ENCODE peak calls at places on chromosomes 1 and 21, in eight cellular contexts. D, H, F, C, A, I, T and L are unnamed samples.

GRCh38 chr1:183968386-183968785 is 69.1 kb downstream of the COLGALT2 start:
- DNase-seq in D (no peak), H (no peak), I (no peak), A (no peak), C (no peak), F (no peak), T (no peak), L (no peak)

GRCh38 chr1:155960081-155960745 is 18.1 kb downstream of the ARHGEF2 start:
- DNase-seq in H (no peak), F (no peak), T (no peak), C (no peak), I (no peak), D (no peak), A (peak), L (no peak)

GRCh38 chr1:237562247-237562823 is 328.4 kb downstream of the ZP4 start:
- DNase-seq in T (peak), C (no peak), I (no peak), H (no peak), F (peak), A (peak), D (peak), L (peak)

GRCh38 chr1:229199892-229200291 is 71.0 kb upstream of the RAB4A start:
- DNase-seq in H (no peak), C (no peak), I (no peak), F (no peak), T (peak), A (peak), D (no peak), L (no peak)

GRCh38 chr1:25711555-25712298 is 88.3 kb upstream of the SELENON start:
- DNase-seq in D (peak), F (no peak), T (peak), C (no peak), A (no peak), H (no peak), I (peak), L (no peak)

GRCh38 chr21:39803393-39803792 is 58.4 kb downstream of the IGSF5 start:
- DNase-seq in F (no peak), A (no peak), T (no peak), H (no peak), C (no peak), D (no peak), I (no peak), L (no peak)

GRCh38 chr1:199545780-199546179 is 481.7 kb upstream of the NR5A2 start:
- DNase-seq in I (no peak), H (no peak), F (peak), A (peak), D (no peak), C (no peak), T (peak), L (no peak)

GRCh38 chr1:151803164-151803563 is 2.1 kb downstream of the LINGO4 start:
- DNase-seq in A (no peak), C (no peak), F (peak), T (no peak), H (no peak), I (no peak), D (no peak), L (no peak)

GRCh38 chr1:161173711-161174110 is 3.6 kb downstream of the B4GALT3 start:
- DNase-seq in F (no peak), C (no peak), I (no peak), T (no peak), A (no peak), H (no peak), D (no peak), L (no peak)

GRCh38 chr1:172414331-172414730 is 6.2 kb upstream of the C1orf105 start:
- DNase-seq in D (peak), I (no peak), H (no peak), C (no peak), F (no peak), A (peak), T (peak), L (no peak)

GRCh38 chr1:202998836-202999750 is 8.1 kb upstream of the TMEM183A start:
- DNase-seq in F (peak), I (peak), A (peak), D (peak), H (peak), C (peak), T (peak), L (peak)

GRCh38 chr1:27557596-27558340 is 46.2 kb downstream of the AHDC1 start:
- DNase-seq in F (no peak), A (peak), T (no peak), C (no peak), I (no peak), H (no peak), D (no peak), L (no peak)

GRCh38 chr1:174413632-174414031 is 34.1 kb upstream of the GPR52 start:
- DNase-seq in T (peak), C (no peak), D (no peak), H (no peak), I (no peak), A (no peak), F (peak), L (no peak)
- TF ChIP-seq CTCF in T (peak), C (no peak), D (peak), H (no peak), I (no peak), A (no peak), F (peak), L (no peak)

DNA sequence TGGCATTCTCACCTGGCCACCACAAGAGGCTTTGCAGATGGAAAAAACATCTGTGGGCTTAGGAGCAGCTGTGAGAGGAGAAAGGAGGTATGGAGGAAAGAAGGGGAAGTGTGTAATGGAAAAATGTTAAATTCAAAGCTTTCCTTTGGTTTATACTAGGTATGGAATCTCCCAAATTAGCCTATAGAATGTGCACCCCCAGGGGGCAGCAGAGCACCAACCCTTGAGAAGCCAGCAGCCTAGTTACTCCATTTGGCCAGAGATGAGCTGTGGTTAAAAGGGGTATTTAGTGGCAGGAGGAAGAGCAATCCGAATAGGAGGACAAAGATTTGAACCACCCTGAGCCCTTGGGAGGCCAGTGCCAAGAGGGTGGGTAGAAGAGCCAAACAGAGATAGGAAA is 97.5 kb upstream of the CTTNBP2NL start:
- DNase-seq in F (peak), D (peak), C (peak), H (peak), T (peak), I (no peak), A (peak), L (peak)
- TF ChIP-seq CTCF in F (peak), D (peak), C (peak), H (peak), T (peak), I (peak), A (peak), L (peak)

GRCh38 chr1:196933531-196934189 is 9.9 kb upstream of the CFHR2 start:
- DNase-seq in F (peak), T (no peak), H (no peak), D (no peak), C (no peak), I (no peak), A (no peak), L (no peak)
- TF ChIP-seq CTCF in F (no peak), T (no peak), H (no peak), D (no peak), C (no peak), I (no peak), A (no peak), L (no peak)

DNA sequence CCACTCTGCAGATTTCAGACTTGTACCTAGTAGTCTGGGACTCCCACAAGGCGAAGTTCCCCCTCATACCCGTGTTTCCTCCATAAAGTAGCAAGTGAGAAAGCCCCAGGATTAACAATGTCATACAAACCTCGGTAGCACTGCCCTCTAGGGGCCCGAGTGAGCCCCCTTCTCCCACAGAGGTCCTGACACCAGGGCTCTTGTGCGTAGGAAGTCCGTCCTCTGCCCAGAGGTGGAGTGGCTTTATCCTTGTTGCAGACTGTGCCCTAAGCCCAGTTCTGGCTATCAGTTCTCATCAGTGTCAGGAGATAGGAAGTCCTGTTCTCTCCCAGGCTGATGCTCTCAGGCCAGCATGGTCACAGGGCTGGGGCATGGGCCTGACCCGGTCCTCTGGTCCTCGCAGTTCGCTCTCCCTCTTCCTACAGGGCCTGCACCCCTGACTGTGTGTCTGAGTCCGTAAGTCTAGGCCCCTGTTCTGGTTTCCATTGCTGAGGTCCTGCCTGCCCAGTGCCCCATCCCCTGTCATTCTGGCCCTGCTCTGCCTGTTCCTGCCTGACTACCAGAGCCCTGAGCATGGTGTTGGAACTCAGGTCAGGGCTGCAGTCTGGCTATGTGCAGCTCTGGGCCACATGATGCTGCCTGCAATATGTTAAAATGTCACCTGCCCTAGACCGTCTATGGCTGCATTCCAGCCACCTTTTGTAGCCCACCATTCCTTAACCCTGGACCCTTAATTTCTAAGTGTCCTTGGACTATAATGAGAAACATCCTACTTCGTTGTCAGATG is 285.6 kb downstream of the ASTN1 start:
- DNase-seq in H (no peak), I (no peak), C (no peak), F (peak), A (no peak), T (no peak), D (no peak), L (no peak)
- TF ChIP-seq CTCF in H (peak), I (no peak), C (no peak), F (peak), A (no peak), T (no peak), D (no peak), L (no peak)

DNA sequence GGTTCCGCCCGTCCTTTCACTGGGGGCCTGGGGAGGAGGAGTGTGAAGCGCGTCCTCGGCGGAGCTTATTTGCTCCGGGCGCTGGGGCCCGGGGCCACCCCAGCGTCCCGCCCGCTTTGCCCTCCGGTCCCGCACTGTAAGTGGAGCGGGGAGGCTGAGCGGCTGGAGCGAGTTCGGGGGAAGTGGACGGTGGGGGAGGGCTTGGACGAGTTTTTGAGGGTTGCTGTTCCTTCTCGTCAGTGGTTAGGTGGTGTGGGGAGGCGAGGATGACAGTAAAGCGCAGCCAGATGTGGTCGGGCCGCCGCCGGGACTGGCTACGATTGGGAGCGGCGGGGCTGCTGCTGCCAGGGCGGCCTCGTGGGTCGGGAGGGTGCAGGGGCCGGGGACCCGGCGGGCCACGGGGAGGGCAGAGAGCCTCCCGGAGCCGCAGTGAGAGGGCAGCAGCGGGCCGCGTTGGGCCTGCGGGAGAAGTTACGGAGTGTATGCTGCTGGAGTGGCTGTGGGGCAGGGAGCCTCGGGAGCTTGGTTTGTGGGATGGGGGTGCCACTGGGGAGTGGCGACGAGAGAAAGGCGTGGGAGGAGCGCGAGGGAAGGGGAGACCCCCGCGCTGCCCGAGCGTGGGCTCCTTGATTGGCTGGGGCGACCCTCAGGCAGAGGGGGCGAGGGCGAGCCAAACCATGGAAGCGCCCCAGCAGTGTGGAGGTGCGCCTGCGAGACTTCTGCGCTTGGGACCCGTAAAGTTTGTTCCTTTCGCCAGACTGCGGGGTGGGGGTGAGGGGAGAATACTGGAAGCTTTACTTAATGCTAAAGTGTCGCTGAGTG is 2.1 kb downstream of the ADGRL2 start:
- DNase-seq in A (no peak), T (peak), F (peak), I (no peak), C (peak), H (peak), D (peak), L (no peak)
- TF ChIP-seq CTCF in A (peak), T (peak), F (peak), I (no peak), C (peak), H (peak), D (peak), L (peak)